ENCODE peak calls at places on chromosomes 6 and 20, in four cellular contexts. Z is IMR-90, R is H1, F is K562. N is an unnamed sample.

GRCh38 chr6:156889469-156889868 is 112.3 kb downstream of the ARID1B start:
- DNase-seq in F (no peak), R (no peak), Z (no peak), N (no peak)

GRCh38 chr20:50341880-50342637 is 151.4 kb downstream of the CEBPB start:
- DNase-seq in R (no peak), F (no peak), Z (no peak), N (no peak)

GRCh38 chr6:156980515-156980914 is 203.3 kb downstream of the ARID1B start:
- DNase-seq in R (no peak), Z (no peak), F (no peak), N (no peak)

GRCh38 chr6:25792016-25792415 is 37.5 kb downstream of the SLC17A4 start:
- DNase-seq in R (no peak), F (no peak), Z (no peak), N (no peak)

GRCh38 chr6:136592930-136593673 is 42.9 kb upstream of the MAP7 start:
- DNase-seq in R (no peak), F (no peak), Z (peak), N (no peak)

GRCh38 chr6:34239240-34239825 is 2.7 kb downstream of the HMGA1 start:
- DNase-seq in Z (no peak), F (peak), R (no peak), N (no peak)

GRCh38 chr6:147675281-147675680 is 166.8 kb downstream of the SAMD5 start:
- DNase-seq in R (no peak), Z (peak), F (no peak), N (no peak)

GRCh38 chr6:8914700-8915099 is 479.4 kb upstream of the SLC35B3 start:
- DNase-seq in R (no peak), Z (no peak), F (no peak), N (no peak)

GRCh38 chr6:137723273-137724017 is 143.6 kb upstream of the TNFAIP3 start:
- DNase-seq in F (no peak), R (no peak), Z (no peak), N (peak)

GRCh38 chr20:47220161-47220582 is 136.3 kb downstream of the ZMYND8 start:
- DNase-seq in F (peak), R (peak), Z (no peak), N (peak)

GRCh38 chr6:141445928-141446628 is 686.6 kb upstream of the GJE1 start:
- DNase-seq in R (no peak), F (no peak), Z (no peak), N (no peak)

GRCh38 chr6:144372116-144372515 is 87.0 kb downstream of the UTRN start:
- DNase-seq in Z (no peak), R (no peak), F (no peak), N (no peak)

GRCh38 chr6:27893836-27894807 is 18.1 kb downstream of the OR2B2 start:
- DNase-seq in F (peak), R (no peak), Z (peak), N (peak)

GRCh38 chr6:68958327-68958726 is 323.2 kb downstream of the ADGRB3 start:
- DNase-seq in F (peak), Z (no peak), R (no peak), N (peak)

GRCh38 chr20:33664085-33664761 is 2.1 kb downstream of the C20orf144 start:
- DNase-seq in Z (no peak), F (no peak), R (no peak), N (no peak)

GRCh38 chr6:79077680-79078056 is 386 bp downstream of the PHIP start:
- DNase-seq in F (no peak), R (no peak), Z (no peak), N (no peak)

GRCh38 chr20:43191946-43192847 is 2.5 kb upstream of the PTPRT start:
- DNase-seq in R (peak), F (peak), Z (no peak), N (peak)

GRCh38 chr6:45420909-45421699 is 43.4 kb upstream of the SUPT3H start:
- DNase-seq in F (no peak), R (no peak), Z (no peak), N (no peak)

GRCh38 chr6:6169141-6169540 is 151.3 kb downstream of the F13A1 start:
- DNase-seq in Z (no peak), F (no peak), R (no peak), N (no peak)

GRCh38 chr20:8796088-8796665 is 272.7 kb upstream of the PLCB4 start:
- DNase-seq in Z (peak), R (no peak), F (no peak), N (no peak)

GRCh38 chr6:129500958-129501381 is 209.0 kb downstream of the ARHGAP18 start:
- DNase-seq in Z (peak), F (peak), R (no peak), N (peak)

DNA sequence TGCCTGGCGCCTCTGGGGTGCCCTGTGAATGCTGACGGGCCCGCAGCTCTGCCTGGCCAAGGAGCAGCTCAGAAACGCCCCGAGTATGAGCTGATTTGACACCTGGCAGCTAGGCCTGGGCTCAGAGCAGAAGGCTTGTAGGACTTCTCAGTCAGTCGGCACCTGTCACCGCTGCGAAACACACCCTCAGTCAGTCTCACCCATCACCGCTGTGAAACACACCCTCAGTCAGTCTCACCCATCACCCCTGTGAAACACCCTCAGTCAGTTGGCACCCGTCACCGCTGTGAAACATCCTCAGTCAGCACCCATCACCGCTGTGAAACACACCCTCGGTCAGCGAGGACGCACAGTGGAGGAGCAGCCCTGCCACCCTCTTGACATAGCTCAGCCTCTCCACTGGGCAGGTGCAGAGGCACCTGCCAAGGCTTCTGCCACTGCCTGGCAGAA is 109.0 kb downstream of the PSMB1 start:
- DNase-seq in R (no peak), F (no peak), Z (no peak), N (no peak)
- TF ChIP-seq MAFK in R (no peak), F (no peak), Z (no peak), N (no peak)

GRCh38 chr20:63826753-63827152 is 4.3 kb downstream of the ZBTB46 start:
- DNase-seq in F (no peak), Z (peak), R (no peak), N (no peak)
- H3K9ac ChIP-seq in F (no peak), Z (no peak), R (no peak), N (no peak)

GRCh38 chr6:155466546-155466945 is 10.9 kb upstream of the NOX3 start:
- DNase-seq in F (no peak), R (no peak), Z (no peak), N (no peak)

GRCh38 chr6:155455766-155456165 is at the start of gene NOX3:
- DNase-seq in F (no peak), R (no peak), Z (no peak), N (no peak)

GRCh38 chr6:155461636-155462035 is 6.0 kb upstream of the NOX3 start:
- DNase-seq in Z (peak), R (no peak), F (no peak), N (no peak)
- TF ChIP-seq MAFK in Z (no peak), R (no peak), F (no peak), N (no peak)

GRCh38 chr20:51412333-51412761 is 130.2 kb downstream of the NFATC2 start:
- DNase-seq in R (no peak), Z (peak), F (no peak), N (no peak)
- H3K9ac ChIP-seq in R (no peak), Z (no peak), F (no peak), N (no peak)

GRCh38 chr20:13113731-13114130 is 105.0 kb downstream of the SPTLC3 start:
- DNase-seq in R (no peak), Z (no peak), F (no peak), N (no peak)

GRCh38 chr20:13121840-13122515 is 99.1 kb upstream of the ISM1 start:
- DNase-seq in Z (no peak), F (no peak), R (no peak), N (peak)

GRCh38 chr20:13117200-13117599 is 103.9 kb upstream of the ISM1 start:
- DNase-seq in F (no peak), Z (no peak), R (no peak), N (no peak)

GRCh38 chr20:13118676-13119075 is 102.4 kb upstream of the ISM1 start:
- DNase-seq in R (no peak), Z (no peak), F (no peak), N (no peak)

DNA sequence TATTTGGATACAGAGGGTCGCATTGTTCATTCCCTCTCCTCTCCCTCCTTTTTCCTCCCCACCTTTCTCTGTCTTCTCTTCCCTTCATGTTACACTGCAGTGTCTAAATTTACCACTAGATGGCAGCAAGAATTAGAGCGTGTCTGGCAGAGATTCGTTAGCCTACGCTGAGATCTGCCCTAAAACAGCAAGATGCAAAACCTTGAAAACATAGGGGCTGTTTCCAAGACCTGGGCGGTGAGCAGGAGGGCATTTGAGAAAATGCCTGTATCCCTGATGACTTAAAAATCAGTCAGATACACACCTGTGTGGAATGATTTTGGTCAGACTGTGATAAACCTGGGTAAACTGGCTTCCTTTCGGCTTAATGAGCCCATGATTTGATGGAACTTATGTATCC is 101.5 kb upstream of the ISM1 start:
- DNase-seq in F (peak), Z (peak), R (no peak), N (peak)
- TF ChIP-seq MAFK in F (no peak), Z (no peak), R (no peak), N (no peak)

GRCh38 chr6:142648526-142648925 is 296.4 kb downstream of the HIVEP2 start:
- DNase-seq in R (no peak), F (no peak), Z (no peak), N (no peak)

GRCh38 chr6:142644866-142645265 is 300.1 kb downstream of the HIVEP2 start:
- DNase-seq in Z (no peak), F (no peak), R (no peak), N (no peak)

GRCh38 chr6:142645663-142646062 is 299.3 kb downstream of the HIVEP2 start:
- DNase-seq in F (no peak), R (no peak), Z (no peak), N (no peak)

GRCh38 chr6:142642651-142643050 is 302.3 kb downstream of the HIVEP2 start:
- DNase-seq in R (no peak), Z (no peak), F (no peak), N (no peak)

DNA sequence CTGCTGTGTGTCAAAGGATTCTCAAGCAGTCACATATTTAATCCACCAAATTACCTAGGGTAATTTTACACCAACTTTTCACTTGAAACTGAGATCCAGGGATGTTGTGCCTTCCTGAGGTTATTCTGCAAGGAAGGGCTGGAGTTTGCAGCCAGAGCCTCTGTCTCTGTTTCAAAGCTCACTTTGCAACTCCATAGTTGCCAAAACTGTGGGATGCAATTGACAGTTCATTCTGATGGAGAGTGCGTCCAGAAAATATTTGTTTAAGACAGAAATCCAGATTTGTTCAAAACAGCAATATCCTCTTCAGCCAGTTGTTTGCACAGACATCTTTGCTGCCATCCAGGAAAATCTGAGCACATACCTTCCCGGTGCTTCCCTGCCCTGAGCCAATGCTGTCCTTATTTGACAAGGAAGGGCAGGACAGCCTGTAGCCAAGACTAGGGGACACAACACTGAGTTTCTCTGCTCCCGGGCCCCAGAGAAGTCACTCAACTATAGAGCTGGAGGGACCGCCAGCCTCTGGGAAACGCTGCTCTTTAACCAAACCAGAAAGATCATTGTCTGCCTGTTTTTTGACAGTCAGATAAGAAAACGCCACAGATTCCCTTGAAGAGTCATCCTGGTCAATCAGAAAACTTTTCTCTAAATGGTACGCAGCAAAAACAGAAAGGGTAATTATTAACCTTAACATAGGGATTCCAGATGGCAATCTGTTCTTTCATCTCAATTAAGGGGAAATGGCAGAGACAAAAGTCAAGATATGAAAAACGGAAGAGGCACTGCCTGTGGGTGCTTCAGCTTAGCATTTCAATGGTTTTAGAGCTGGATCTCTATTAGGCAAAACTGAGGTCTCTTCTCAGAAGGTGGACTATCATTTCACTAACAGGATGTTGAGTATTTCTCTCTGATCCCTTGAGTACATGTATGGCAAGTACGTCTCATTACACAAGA is 297.3 kb downstream of the HIVEP2 start:
- DNase-seq in R (no peak), Z (no peak), F (no peak), N (peak)
- H3K9ac ChIP-seq in R (no peak), Z (no peak), F (no peak), N (no peak)

DNA sequence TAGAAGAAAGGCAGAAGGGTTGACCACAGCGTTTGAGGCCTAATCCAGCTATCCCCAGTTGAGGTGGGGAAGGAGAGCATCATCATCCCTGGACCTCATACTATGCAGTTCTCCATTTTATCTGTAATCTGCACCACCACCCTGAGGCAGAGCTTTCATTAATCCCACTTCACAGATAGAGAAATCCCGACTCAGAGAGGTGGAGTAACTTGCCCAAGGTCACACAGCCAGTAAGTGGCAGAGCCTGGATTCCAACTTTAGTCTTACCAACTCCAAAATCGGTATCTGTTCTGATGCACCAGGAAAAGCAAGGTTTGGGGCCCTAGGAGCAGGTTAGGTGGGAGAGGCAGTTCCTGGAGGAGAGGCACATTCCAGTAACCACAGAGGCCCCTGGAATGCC is 6.7 kb downstream of the TMEM74B start:
- DNase-seq in Z (no peak), R (no peak), F (no peak), N (no peak)
- TF ChIP-seq MAFK in Z (no peak), R (no peak), F (no peak), N (no peak)

DNA sequence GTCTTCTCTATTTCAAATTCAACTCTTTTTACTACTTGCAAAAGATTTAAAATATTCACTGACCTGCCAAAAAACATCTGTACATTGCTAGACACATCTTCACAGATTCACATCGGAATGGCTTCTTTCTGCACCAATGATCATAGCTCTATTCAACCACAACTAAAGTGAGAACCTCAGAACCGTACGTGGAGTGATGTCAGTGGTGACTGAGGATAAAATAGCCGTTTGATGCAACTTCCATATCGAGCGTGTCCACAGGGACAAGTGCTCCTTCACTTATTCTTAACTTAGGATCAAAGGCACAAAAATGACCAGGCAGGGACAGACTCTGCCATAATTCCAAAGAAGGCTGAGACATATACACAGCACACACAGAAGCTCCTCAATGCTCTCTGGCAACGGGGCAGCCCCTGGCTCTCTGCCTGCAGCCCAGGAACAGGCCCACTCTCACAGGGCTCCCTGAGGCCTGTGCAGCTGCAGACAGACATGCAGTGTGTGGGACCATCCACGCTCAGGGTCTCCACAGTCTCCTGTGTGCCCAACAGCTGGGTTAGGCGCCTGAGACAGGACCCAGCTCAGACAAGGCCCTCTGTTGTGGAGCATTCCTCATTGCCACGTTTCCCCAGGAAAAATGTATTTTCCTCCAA is 22.8 kb downstream of the FYN start:
- DNase-seq in Z (no peak), R (no peak), F (no peak), N (no peak)
- H3K9ac ChIP-seq in Z (no peak), R (no peak), F (no peak), N (no peak)

GRCh38 chr6:105211831-105212230 is 32.0 kb upstream of the POPDC3 start:
- DNase-seq in Z (peak), R (no peak), F (no peak), N (no peak)
- TF ChIP-seq MAFK in Z (no peak), R (no peak), F (no peak), N (no peak)

GRCh38 chr6:76612818-76613452 is 540.5 kb upstream of the IMPG1 start:
- DNase-seq in Z (no peak), R (no peak), F (no peak), N (no peak)
- H3K9ac ChIP-seq in Z (no peak), R (no peak), F (no peak), N (no peak)

N was measured in HepG2.